ENCODE peak calls at places on chromosomes 1 and 21, in eight cellular contexts. One of them, this sample, is unnamed. For H3K27me3, the result is how much of the 10 kb centered on the place peaks cover.

GRCh38 chr1:15748264-15748663 is 6.0 kb downstream of the TMEM82 start:
- DNase-seq in fibroblast of lung: no peak
- DNase-seq in mammary epithelial cell: no peak
- DNase-seq in IMR-90: no peak
- DNase-seq in left ventricle myocardium inferior: no peak
- DNase-seq in WERI-Rb-1: no peak
- DNase-seq in adrenal gland: no peak
- DNase-seq in neural progenitor cell: no peak
- DNase-seq in this sample: no peak

GRCh38 chr1:87174726-87175237 is 153.9 kb upstream of the LMO4 start:
- DNase-seq in fibroblast of lung: no peak
- DNase-seq in mammary epithelial cell: peak
- DNase-seq in IMR-90: no peak
- DNase-seq in left ventricle myocardium inferior: no peak
- DNase-seq in WERI-Rb-1: no peak
- DNase-seq in adrenal gland: no peak
- DNase-seq in neural progenitor cell: no peak
- DNase-seq in this sample: no peak

GRCh38 chr1:85734961-85735360 is 26.7 kb upstream of the ZNHIT6 start:
- DNase-seq in fibroblast of lung: no peak
- DNase-seq in mammary epithelial cell: no peak
- DNase-seq in IMR-90: no peak
- DNase-seq in left ventricle myocardium inferior: no peak
- DNase-seq in WERI-Rb-1: no peak
- DNase-seq in adrenal gland: no peak
- DNase-seq in neural progenitor cell: no peak
- DNase-seq in this sample: no peak

GRCh38 chr1:216900116-216900620 is 176.9 kb upstream of the ESRRG start:
- DNase-seq in fibroblast of lung: no peak
- DNase-seq in mammary epithelial cell: no peak
- DNase-seq in IMR-90: no peak
- DNase-seq in left ventricle myocardium inferior: no peak
- DNase-seq in WERI-Rb-1: no peak
- DNase-seq in adrenal gland: no peak
- DNase-seq in neural progenitor cell: no peak
- DNase-seq in this sample: no peak

GRCh38 chr1:176884286-176884685 is 280.2 kb downstream of the ASTN1 start:
- DNase-seq in fibroblast of lung: no peak
- DNase-seq in mammary epithelial cell: peak
- DNase-seq in IMR-90: no peak
- DNase-seq in left ventricle myocardium inferior: no peak
- DNase-seq in WERI-Rb-1: no peak
- DNase-seq in adrenal gland: no peak
- DNase-seq in neural progenitor cell: no peak
- DNase-seq in this sample: no peak

GRCh38 chr21:16908087-16908486 is 604.8 kb upstream of the CXADR start:
- DNase-seq in fibroblast of lung: peak
- DNase-seq in mammary epithelial cell: peak
- DNase-seq in IMR-90: no peak
- DNase-seq in left ventricle myocardium inferior: no peak
- DNase-seq in WERI-Rb-1: no peak
- DNase-seq in adrenal gland: peak
- DNase-seq in neural progenitor cell: no peak
- DNase-seq in this sample: no peak

GRCh38 chr1:18597159-18598042 is 33.2 kb upstream of the PAX7 start:
- DNase-seq in fibroblast of lung: peak
- DNase-seq in mammary epithelial cell: peak
- DNase-seq in IMR-90: peak
- DNase-seq in left ventricle myocardium inferior: peak
- DNase-seq in WERI-Rb-1: peak
- DNase-seq in adrenal gland: peak
- DNase-seq in neural progenitor cell: peak
- DNase-seq in this sample: peak

GRCh38 chr1:33640114-33640660 is 167.7 kb downstream of the ZSCAN20 start:
- DNase-seq in fibroblast of lung: peak
- DNase-seq in mammary epithelial cell: no peak
- DNase-seq in IMR-90: peak
- DNase-seq in left ventricle myocardium inferior: no peak
- DNase-seq in WERI-Rb-1: no peak
- DNase-seq in adrenal gland: no peak
- DNase-seq in neural progenitor cell: no peak
- DNase-seq in this sample: no peak

GRCh38 chr1:112461200-112461871 is 47.4 kb upstream of the WNT2B start:
- DNase-seq in fibroblast of lung: no peak
- DNase-seq in mammary epithelial cell: peak
- DNase-seq in IMR-90: no peak
- DNase-seq in left ventricle myocardium inferior: no peak
- DNase-seq in WERI-Rb-1: no peak
- DNase-seq in adrenal gland: no peak
- DNase-seq in neural progenitor cell: peak
- DNase-seq in this sample: no peak

GRCh38 chr1:39631361-39632331 is 7.8 kb downstream of the HEYL start:
- DNase-seq in fibroblast of lung: no peak
- DNase-seq in mammary epithelial cell: no peak
- DNase-seq in IMR-90: no peak
- DNase-seq in left ventricle myocardium inferior: no peak
- DNase-seq in WERI-Rb-1: no peak
- DNase-seq in adrenal gland: no peak
- DNase-seq in neural progenitor cell: no peak
- DNase-seq in this sample: no peak

GRCh38 chr21:45980271-45980670 is 1.3 kb upstream of the COL6A1 start:
- DNase-seq in fibroblast of lung: no peak
- DNase-seq in mammary epithelial cell: no peak
- DNase-seq in IMR-90: no peak
- DNase-seq in left ventricle myocardium inferior: no peak
- DNase-seq in WERI-Rb-1: no peak
- DNase-seq in adrenal gland: no peak
- DNase-seq in neural progenitor cell: no peak
- DNase-seq in this sample: no peak

GRCh38 chr21:10273196-10273595 is 248.2 kb upstream of the TPTE start:
- DNase-seq in fibroblast of lung: no peak
- DNase-seq in mammary epithelial cell: no peak
- DNase-seq in IMR-90: no peak
- DNase-seq in left ventricle myocardium inferior: no peak
- DNase-seq in WERI-Rb-1: no peak
- DNase-seq in adrenal gland: no peak
- DNase-seq in neural progenitor cell: no peak
- DNase-seq in this sample: no peak

GRCh38 chr1:157404063-157404501 is 148.2 kb downstream of the FCRL5 start:
- DNase-seq in fibroblast of lung: no peak
- DNase-seq in mammary epithelial cell: no peak
- DNase-seq in IMR-90: no peak
- DNase-seq in left ventricle myocardium inferior: no peak
- DNase-seq in WERI-Rb-1: no peak
- DNase-seq in adrenal gland: no peak
- DNase-seq in neural progenitor cell: no peak
- DNase-seq in this sample: no peak

GRCh38 chr21:39775816-39776215 is 30.8 kb downstream of the IGSF5 start:
- DNase-seq in fibroblast of lung: peak
- DNase-seq in mammary epithelial cell: no peak
- DNase-seq in IMR-90: no peak
- DNase-seq in left ventricle myocardium inferior: no peak
- DNase-seq in WERI-Rb-1: no peak
- DNase-seq in adrenal gland: no peak
- DNase-seq in neural progenitor cell: no peak
- DNase-seq in this sample: no peak

GRCh38 chr21:37531402-37532042 is 164.9 kb downstream of the DYRK1A start:
- DNase-seq in fibroblast of lung: no peak
- DNase-seq in mammary epithelial cell: no peak
- DNase-seq in IMR-90: no peak
- DNase-seq in left ventricle myocardium inferior: peak
- DNase-seq in WERI-Rb-1: no peak
- DNase-seq in adrenal gland: no peak
- DNase-seq in neural progenitor cell: peak
- DNase-seq in this sample: no peak

GRCh38 chr1:27574871-27575831 is 28.8 kb downstream of the AHDC1 start:
- DNase-seq in fibroblast of lung: peak
- DNase-seq in mammary epithelial cell: peak
- DNase-seq in IMR-90: peak
- DNase-seq in left ventricle myocardium inferior: peak
- DNase-seq in WERI-Rb-1: peak
- DNase-seq in adrenal gland: peak
- DNase-seq in neural progenitor cell: peak
- DNase-seq in this sample: no peak
- H3K4me3 ChIP-seq in fibroblast of lung: peak
- H3K4me3 ChIP-seq in mammary epithelial cell: no peak
- H3K4me3 ChIP-seq in IMR-90: peak
- H3K4me3 ChIP-seq in left ventricle myocardium inferior: peak
- H3K4me3 ChIP-seq in WERI-Rb-1: peak
- H3K4me3 ChIP-seq in adrenal gland: peak
- H3K4me3 ChIP-seq in neural progenitor cell: peak
- H3K4me3 ChIP-seq in this sample: no peak

GRCh38 chr1:172612478-172612877 is 46.4 kb upstream of the FASLG start:
- DNase-seq in fibroblast of lung: no peak
- DNase-seq in mammary epithelial cell: no peak
- DNase-seq in IMR-90: no peak
- DNase-seq in left ventricle myocardium inferior: no peak
- DNase-seq in WERI-Rb-1: no peak
- DNase-seq in adrenal gland: no peak
- DNase-seq in neural progenitor cell: no peak
- DNase-seq in this sample: no peak

GRCh38 chr1:172607145-172607544 is 51.8 kb upstream of the FASLG start:
- DNase-seq in fibroblast of lung: peak
- DNase-seq in mammary epithelial cell: peak
- DNase-seq in IMR-90: no peak
- DNase-seq in left ventricle myocardium inferior: no peak
- DNase-seq in WERI-Rb-1: no peak
- DNase-seq in adrenal gland: no peak
- DNase-seq in neural progenitor cell: no peak
- DNase-seq in this sample: no peak

GRCh38 chr1:172608098-172608601 is 50.8 kb upstream of the FASLG start:
- DNase-seq in fibroblast of lung: no peak
- DNase-seq in mammary epithelial cell: no peak
- DNase-seq in IMR-90: no peak
- DNase-seq in left ventricle myocardium inferior: no peak
- DNase-seq in WERI-Rb-1: no peak
- DNase-seq in adrenal gland: no peak
- DNase-seq in neural progenitor cell: no peak
- DNase-seq in this sample: no peak

GRCh38 chr1:172613294-172613693 is 45.6 kb upstream of the FASLG start:
- DNase-seq in fibroblast of lung: peak
- DNase-seq in mammary epithelial cell: no peak
- DNase-seq in IMR-90: peak
- DNase-seq in left ventricle myocardium inferior: no peak
- DNase-seq in WERI-Rb-1: no peak
- DNase-seq in adrenal gland: no peak
- DNase-seq in neural progenitor cell: no peak
- DNase-seq in this sample: no peak

GRCh38 chr1:172609528-172609927 is 49.4 kb upstream of the FASLG start:
- DNase-seq in fibroblast of lung: peak
- DNase-seq in mammary epithelial cell: peak
- DNase-seq in IMR-90: no peak
- DNase-seq in left ventricle myocardium inferior: no peak
- DNase-seq in WERI-Rb-1: no peak
- DNase-seq in adrenal gland: no peak
- DNase-seq in neural progenitor cell: no peak
- DNase-seq in this sample: no peak
- TF ChIP-seq CTCF in fibroblast of lung: no peak
- TF ChIP-seq CTCF in mammary epithelial cell: peak
- TF ChIP-seq CTCF in IMR-90: peak
- TF ChIP-seq CTCF in left ventricle myocardium inferior: peak
- TF ChIP-seq CTCF in WERI-Rb-1: peak
- TF ChIP-seq CTCF in adrenal gland: no peak
- TF ChIP-seq CTCF in neural progenitor cell: peak
- TF ChIP-seq CTCF in this sample: peak

DNA sequence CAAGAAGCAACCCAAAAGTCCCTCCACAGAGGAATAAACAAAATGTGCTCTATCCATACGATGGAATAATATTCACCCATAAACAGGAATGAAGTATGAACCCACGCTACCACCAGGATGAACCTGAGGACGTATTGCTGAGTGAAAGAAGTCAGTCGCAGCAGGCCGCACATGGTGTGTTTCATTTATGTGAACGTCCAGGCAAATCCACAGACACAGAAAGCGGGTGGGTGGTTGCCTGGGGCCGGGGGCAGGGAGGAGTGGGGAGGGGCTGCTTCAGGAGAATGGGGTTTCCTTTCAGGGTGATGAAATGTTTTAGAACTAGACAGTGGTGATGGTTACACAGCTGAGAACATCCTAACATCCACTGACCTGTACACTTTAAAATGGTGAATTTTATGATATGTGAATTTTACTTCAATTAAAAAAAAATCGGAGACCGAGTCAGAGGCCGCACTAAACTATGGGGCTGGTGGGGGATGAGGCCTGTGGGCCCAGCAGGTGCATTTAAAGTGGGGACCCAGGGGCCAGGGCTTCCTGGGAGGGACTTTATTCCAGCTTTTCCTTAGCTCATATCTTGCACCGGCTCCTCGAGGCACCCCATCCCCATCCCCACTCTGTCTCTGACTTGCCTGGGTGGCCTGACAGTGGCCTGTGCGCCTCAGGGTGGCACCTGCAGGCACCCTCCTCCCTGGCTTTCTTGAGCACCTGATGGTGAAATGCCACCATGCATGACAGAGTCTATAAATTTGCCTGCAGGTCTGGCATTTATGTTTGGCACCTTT is 392.6 kb upstream of the VAMP3 start:
- DNase-seq in fibroblast of lung: no peak
- DNase-seq in mammary epithelial cell: no peak
- DNase-seq in IMR-90: no peak
- DNase-seq in left ventricle myocardium inferior: no peak
- DNase-seq in WERI-Rb-1: no peak
- DNase-seq in adrenal gland: peak
- DNase-seq in neural progenitor cell: no peak
- DNase-seq in this sample: no peak
- H3K27me3 ChIP-seq in fibroblast of lung: under half
- H3K27me3 ChIP-seq in mammary epithelial cell: under half
- H3K27me3 ChIP-seq in IMR-90: under half
- H3K27me3 ChIP-seq in left ventricle myocardium inferior: under half
- H3K27me3 ChIP-seq in WERI-Rb-1: under half
- H3K27me3 ChIP-seq in adrenal gland: under half
- H3K27me3 ChIP-seq in neural progenitor cell: under half
- H3K27me3 ChIP-seq in this sample: under half

DNA sequence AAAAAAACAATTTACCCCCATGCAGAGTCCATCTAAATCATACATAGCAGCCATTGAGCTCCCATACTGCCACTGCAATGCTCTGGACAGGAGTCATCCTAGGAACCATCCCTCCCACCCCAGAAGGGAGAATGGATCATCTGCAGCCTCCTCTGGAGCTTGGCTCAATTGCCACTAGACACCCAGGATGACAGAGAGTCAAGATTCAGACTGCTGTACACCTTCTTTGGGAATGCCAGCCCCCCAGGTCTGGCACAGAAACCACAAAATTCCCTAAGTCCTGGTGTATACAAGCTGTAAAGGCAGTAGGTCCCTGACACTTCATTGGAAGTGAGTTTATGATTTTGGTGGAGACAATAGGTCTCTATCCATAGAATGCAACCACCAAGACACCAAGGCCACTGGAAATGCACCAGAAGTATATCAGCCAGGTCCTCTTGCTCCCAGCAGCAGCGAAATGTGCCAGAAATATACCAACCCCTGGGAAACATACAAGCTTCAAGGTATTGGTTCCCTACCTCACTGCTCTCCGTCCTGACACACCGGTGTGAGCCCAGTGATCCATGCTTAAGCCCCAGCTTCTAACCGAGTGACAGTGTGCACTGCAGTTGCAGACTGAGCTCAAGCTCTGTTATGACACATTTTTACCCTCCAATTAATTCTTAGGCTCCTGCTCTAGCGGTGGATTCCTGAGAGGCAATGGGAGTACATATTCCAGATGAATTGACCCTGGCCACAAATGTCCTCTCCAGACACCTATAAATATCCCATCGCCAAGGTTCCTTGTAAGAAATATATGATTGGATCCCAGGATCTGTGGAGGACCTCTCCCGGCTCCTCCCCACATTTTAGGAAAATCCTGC is 4.4 kb downstream of the TAL1 start:
- DNase-seq in fibroblast of lung: no peak
- DNase-seq in mammary epithelial cell: no peak
- DNase-seq in IMR-90: no peak
- DNase-seq in left ventricle myocardium inferior: no peak
- DNase-seq in WERI-Rb-1: no peak
- DNase-seq in adrenal gland: no peak
- DNase-seq in neural progenitor cell: no peak
- DNase-seq in this sample: no peak
- H3K4me3 ChIP-seq in fibroblast of lung: no peak
- H3K4me3 ChIP-seq in mammary epithelial cell: no peak
- H3K4me3 ChIP-seq in IMR-90: no peak
- H3K4me3 ChIP-seq in left ventricle myocardium inferior: peak
- H3K4me3 ChIP-seq in WERI-Rb-1: no peak
- H3K4me3 ChIP-seq in adrenal gland: no peak
- H3K4me3 ChIP-seq in neural progenitor cell: no peak
- H3K4me3 ChIP-seq in this sample: no peak